ENCODE peak calls at places on chromosomes 1 and 21, in seven cellular contexts. Y is aorta; Q is Right ventricle myocardium superior; N is NCI-H345; E is lung; T is heart right ventricle; D is CD8-positive, alpha-beta memory T cell. Z is an unnamed sample.

GRCh38 chr1:201970334-201971159 is 11.9 kb upstream of the RNPEP start:
- DNase-seq in Y (no peak), Q (no peak), N (no peak), E (no peak), T (no peak), D (no peak), Z (no peak)

GRCh38 chr1:16173447-16174260 is 17.8 kb upstream of the EPHA2 start:
- DNase-seq in Y (no peak), Q (no peak), N (no peak), E (peak), T (no peak), D (no peak), Z (no peak)

GRCh38 chr21:42581676-42582371 is 68.2 kb downstream of the SLC37A1 start:
- DNase-seq in Y (no peak), Q (peak), N (no peak), E (no peak), T (no peak), D (no peak), Z (no peak)

GRCh38 chr1:99754697-99755096 is 11.7 kb downstream of the FRRS1 start:
- DNase-seq in Y (no peak), Q (no peak), N (no peak), E (no peak), T (no peak), D (no peak), Z (no peak)

GRCh38 chr1:94942171-94943128 is 15.5 kb upstream of the CNN3 start:
- DNase-seq in Y (no peak), Q (no peak), N (no peak), E (no peak), T (no peak), D (no peak), Z (no peak)

GRCh38 chr1:75330633-75331032 is 196.4 kb downstream of the LHX8 start:
- DNase-seq in Y (no peak), Q (no peak), N (no peak), E (no peak), T (no peak), D (no peak), Z (no peak)

GRCh38 chr1:5708266-5708978 is 283.8 kb downstream of the NPHP4 start:
- DNase-seq in Y (peak), Q (no peak), N (no peak), E (no peak), T (no peak), D (no peak), Z (no peak)

GRCh38 chr1:114435088-114435715 is 75.8 kb downstream of the TRIM33 start:
- DNase-seq in Y (no peak), Q (no peak), N (no peak), E (no peak), T (no peak), D (no peak), Z (no peak)

GRCh38 chr1:1433804-1434130 is 1.7 kb upstream of the VWA1 start:
- DNase-seq in Y (peak), Q (no peak), N (no peak), E (no peak), T (no peak), D (no peak), Z (no peak)

GRCh38 chr1:159786465-159786864 is 5.7 kb downstream of the DUSP23 start:
- DNase-seq in Y (no peak), Q (no peak), N (no peak), E (no peak), T (no peak), D (no peak), Z (no peak)

GRCh38 chr1:235054961-235055360 is 73.7 kb downstream of the TOMM20 start:
- DNase-seq in Y (no peak), Q (no peak), N (no peak), E (no peak), T (no peak), D (no peak), Z (no peak)

GRCh38 chr1:86100401-86100800 is 56.2 kb downstream of the COL24A1 start:
- DNase-seq in Y (no peak), Q (no peak), N (no peak), E (no peak), T (no peak), D (no peak), Z (no peak)

GRCh38 chr1:12138196-12139183 is 28.3 kb upstream of the TNFRSF1B start:
- DNase-seq in Y (no peak), Q (no peak), N (peak), E (no peak), T (no peak), D (no peak), Z (no peak)

GRCh38 chr1:214476958-214477870 is 74.2 kb downstream of the PTPN14 start:
- DNase-seq in Y (no peak), Q (no peak), N (no peak), E (peak), T (no peak), D (no peak), Z (no peak)

GRCh38 chr1:77614037-77614436 is 68.4 kb downstream of the ZZZ3 start:
- DNase-seq in Y (no peak), Q (no peak), N (no peak), E (no peak), T (no peak), D (no peak), Z (no peak)

GRCh38 chr1:244349103-244349531 is 102.6 kb downstream of the ADSS2 start:
- DNase-seq in Y (no peak), Q (no peak), N (no peak), E (no peak), T (no peak), D (no peak), Z (no peak)

GRCh38 chr1:231606712-231607111 is 19.9 kb upstream of the DISC1 start:
- DNase-seq in Y (no peak), Q (no peak), N (no peak), E (no peak), T (no peak), D (no peak), Z (no peak)

GRCh38 chr21:33441489-33442477 is 38.0 kb downstream of the TMEM50B start:
- DNase-seq in Y (no peak), Q (peak), N (peak), E (peak), T (peak), D (no peak), Z (no peak)

GRCh38 chr1:98398649-98399048 is 262.9 kb upstream of the SNX7 start:
- DNase-seq in Y (no peak), Q (no peak), N (no peak), E (no peak), T (no peak), D (no peak), Z (no peak)

GRCh38 chr1:63557365-63557987 is 34.2 kb downstream of the EFCAB7 start:
- DNase-seq in Y (no peak), Q (no peak), N (no peak), E (no peak), T (no peak), D (no peak), Z (no peak)

GRCh38 chr1:101060992-101061391 is 35.4 kb upstream of the DPH5 start:
- DNase-seq in Y (no peak), Q (no peak), N (no peak), E (no peak), T (no peak), D (no peak), Z (no peak)

GRCh38 chr1:170620164-170620563 is 43.8 kb upstream of the PRRX1 start:
- DNase-seq in Y (no peak), Q (no peak), N (no peak), E (no peak), T (no peak), D (no peak), Z (no peak)

GRCh38 chr1:43540653-43541071 is 10.0 kb downstream of the PTPRF start:
- DNase-seq in Y (peak), Q (no peak), N (no peak), E (no peak), T (no peak), D (no peak), Z (no peak)

GRCh38 chr1:184914149-184914548 is 60.2 kb downstream of the NIBAN1 start:
- DNase-seq in Y (no peak), Q (no peak), N (no peak), E (no peak), T (no peak), D (no peak), Z (no peak)

GRCh38 chr1:204095248-204095640 is 22.3 kb downstream of the SOX13 start:
- DNase-seq in Y (peak), Q (no peak), N (no peak), E (no peak), T (no peak), D (no peak), Z (no peak)

GRCh38 chr1:159088050-159088449 is 11.5 kb upstream of the AIM2 start:
- DNase-seq in Y (no peak), Q (no peak), N (no peak), E (no peak), T (no peak), D (no peak), Z (no peak)

GRCh38 chr1:191498318-191498717 is 659.9 kb upstream of the RGS18 start:
- DNase-seq in Y (no peak), Q (no peak), N (no peak), E (no peak), T (no peak), D (no peak), Z (no peak)

GRCh38 chr1:101697057-101697456 is 299.7 kb downstream of the OLFM3 start:
- DNase-seq in Y (no peak), Q (no peak), N (no peak), E (no peak), T (no peak), D (no peak), Z (no peak)

GRCh38 chr1:160795951-160796383 is at the start of gene LY9:
- DNase-seq in Y (no peak), Q (no peak), N (no peak), E (peak), T (no peak), D (peak), Z (no peak)

GRCh38 chr1:44514673-44515072 is 109.6 kb downstream of the RNF220 start:
- DNase-seq in Y (no peak), Q (no peak), N (no peak), E (no peak), T (no peak), D (no peak), Z (no peak)

GRCh38 chr1:29833596-29833995 is 597.3 kb downstream of the PTPRU start:
- DNase-seq in Y (no peak), Q (no peak), N (no peak), E (no peak), T (no peak), D (no peak), Z (no peak)

GRCh38 chr1:234495231-234495990 is 16.4 kb upstream of the TARBP1 start:
- DNase-seq in Y (no peak), Q (no peak), N (no peak), E (no peak), T (no peak), D (no peak), Z (no peak)